ENCODE peak calls at places on chromosome 5, in eight cellular contexts. Y is tibial nerve, Q is sigmoid colon, S is A549, V is stomach, O is K562, I is H1, W is GM12878. D is an unnamed sample.

GRCh38 chr5:76641514-76642120 is 18.4 kb upstream of the F2RL2 start:
- DNase-seq in V (peak; percentile 67), O (peak; percentile 62), Y (peak; percentile 27), S (peak; percentile 58), Q (no peak), I (no peak), W (peak; percentile 15), D (peak; percentile 61)

GRCh38 chr5:13143630-13144029 is 800.9 kb downstream of the DNAH5 start:
- DNase-seq in V (no peak), W (no peak), O (no peak), Q (no peak), S (no peak), Y (no peak), I (no peak), D (no peak)

GRCh38 chr5:113806823-113807222 is 293.3 kb downstream of the YTHDC2 start:
- DNase-seq in Y (no peak), V (no peak), Q (no peak), S (no peak), O (no peak), I (no peak), W (no peak), D (no peak)

GRCh38 chr5:90131734-90132133 is 277.8 kb downstream of the CETN3 start:
- DNase-seq in I (no peak), Q (no peak), O (no peak), W (peak; percentile 39), V (no peak), Y (no peak), S (no peak), D (no peak)

GRCh38 chr5:148374693-148375360 is 8.9 kb upstream of the FBXO38 start:
- DNase-seq in Y (no peak), W (no peak), V (peak; percentile 42), O (peak; percentile 38), Q (no peak), S (peak; percentile 24), I (peak; percentile 29), D (peak; percentile 29)

GRCh38 chr5:115586525-115587146 is 15.6 kb downstream of the TICAM2 start:
- DNase-seq in Y (no peak), Q (no peak), I (no peak), V (no peak), O (peak; percentile 14), S (peak; percentile 14), W (no peak), D (no peak)

GRCh38 chr5:65199988-65200668 is 281.6 kb downstream of the ADAMTS6 start:
- DNase-seq in W (no peak), I (no peak), S (no peak), Y (no peak), Q (no peak), O (no peak), V (no peak), D (no peak)

GRCh38 chr5:141848771-141849370 is 29.3 kb downstream of the PCDH1 start:
- DNase-seq in O (peak; percentile 74), V (peak; percentile 80), S (peak; percentile 74), Y (no peak), Q (peak; percentile 75), W (no peak), I (peak; percentile 83), D (peak; percentile 79)

GRCh38 chr5:38745836-38746732 is 99.7 kb upstream of the OSMR start:
- DNase-seq in Y (no peak), V (no peak), O (no peak), S (no peak), W (no peak), I (no peak), Q (no peak), D (no peak)

GRCh38 chr5:763998-764781 is 20.3 kb downstream of the ZDHHC11B start:
- DNase-seq in O (no peak), Q (peak; percentile 68), I (no peak), V (no peak), W (no peak), S (no peak), Y (no peak), D (no peak)

GRCh38 chr5:114152656-114153360 is 209.1 kb upstream of the KCNN2 start:
- DNase-seq in I (no peak), S (no peak), W (no peak), O (no peak), V (no peak), Y (no peak), Q (no peak), D (no peak)

GRCh38 chr5:163509288-163510040 is 4.0 kb downstream of the MAT2B start:
- DNase-seq in W (no peak), I (no peak), O (no peak), Q (no peak), V (peak; percentile 31), S (no peak), Y (no peak), D (peak; percentile 39)

GRCh38 chr5:41641621-41642020 is 131.2 kb upstream of the PLCXD3 start:
- DNase-seq in I (no peak), Q (no peak), S (no peak), O (no peak), W (no peak), Y (no peak), V (no peak), D (no peak)

GRCh38 chr5:160173-160510 is 31.2 kb upstream of the LRRC14B start:
- DNase-seq in Y (no peak), I (no peak), W (no peak), S (no peak), O (no peak), V (peak; percentile 10), Q (peak; percentile 48), D (no peak)

GRCh38 chr5:73558950-73559349 is 6.5 kb downstream of the ANKRA2 start:
- DNase-seq in V (no peak), O (peak; percentile 24), Q (no peak), Y (no peak), I (no peak), W (no peak), S (peak; percentile 47), D (no peak)

GRCh38 chr5:17413691-17414090 is 84.3 kb upstream of the TAF11L2 start:
- DNase-seq in V (no peak), W (no peak), S (no peak), I (no peak), Y (no peak), Q (no peak), O (no peak), D (no peak)

GRCh38 chr5:138752951-138753793 is at the start of gene CTNNA1:
- DNase-seq in O (peak; percentile 93), W (no peak), Y (peak; percentile 66), S (peak; percentile 84), V (peak; percentile 82), I (no peak), Q (peak; percentile 89), D (peak; percentile 86)
- TF ChIP-seq POLR2A in O (peak; percentile 55), W (peak; percentile 80), Y (peak; percentile 73), S (peak; percentile 74), V (no peak), I (peak; percentile 87), Q (peak; percentile 11), D (peak; percentile 59)

GRCh38 chr5:42993516-42994284 is 46.4 kb downstream of the ANXA2R start:
- DNase-seq in I (no peak), W (no peak), V (no peak), Q (no peak), Y (no peak), O (no peak), S (no peak), D (peak; percentile 33)

GRCh38 chr5:42989198-42989597 is 50.9 kb downstream of the ANXA2R start:
- DNase-seq in W (no peak), Y (no peak), Q (no peak), S (no peak), V (no peak), O (no peak), I (no peak), D (no peak)

GRCh38 chr5:42990892-42991291 is 49.2 kb downstream of the ANXA2R start:
- DNase-seq in Q (no peak), V (no peak), S (no peak), W (no peak), O (no peak), I (no peak), Y (no peak), D (no peak)

GRCh38 chr5:42992035-42992570 is 48.0 kb downstream of the ANXA2R start:
- DNase-seq in V (peak; percentile 68), O (peak; percentile 25), I (no peak), S (peak; percentile 57), Q (peak; percentile 88), W (no peak), Y (peak; percentile 71), D (peak; percentile 80)

GRCh38 chr5:42991477-42992034 is 48.6 kb downstream of the ANXA2R start:
- DNase-seq in I (no peak), S (no peak), Y (no peak), W (no peak), O (no peak), Q (no peak), V (no peak), D (peak; percentile 10)
- TF ChIP-seq EP300 in I (no peak), S (no peak), Y (no peak), W (no peak), O (no peak), Q (no peak), V (no peak), D (no peak)

GRCh38 chr5:40384782-40385390 is 294.8 kb upstream of the PTGER4 start:
- DNase-seq in S (no peak), V (no peak), Y (no peak), Q (no peak), W (no peak), O (no peak), I (no peak), D (no peak)

GRCh38 chr5:40385544-40385943 is 294.2 kb upstream of the PTGER4 start:
- DNase-seq in I (peak; percentile 38), Y (no peak), S (no peak), W (no peak), V (no peak), O (no peak), Q (no peak), D (no peak)

GRCh38 chr5:40383719-40384651 is 295.7 kb upstream of the PTGER4 start:
- DNase-seq in S (no peak), Y (no peak), O (no peak), V (no peak), Q (no peak), I (no peak), W (no peak), D (no peak)

GRCh38 chr5:40378431-40379175 is 301.1 kb upstream of the PTGER4 start:
- DNase-seq in V (no peak), Y (no peak), I (no peak), S (no peak), W (peak; percentile 62), Q (no peak), O (no peak), D (no peak)

DNA sequence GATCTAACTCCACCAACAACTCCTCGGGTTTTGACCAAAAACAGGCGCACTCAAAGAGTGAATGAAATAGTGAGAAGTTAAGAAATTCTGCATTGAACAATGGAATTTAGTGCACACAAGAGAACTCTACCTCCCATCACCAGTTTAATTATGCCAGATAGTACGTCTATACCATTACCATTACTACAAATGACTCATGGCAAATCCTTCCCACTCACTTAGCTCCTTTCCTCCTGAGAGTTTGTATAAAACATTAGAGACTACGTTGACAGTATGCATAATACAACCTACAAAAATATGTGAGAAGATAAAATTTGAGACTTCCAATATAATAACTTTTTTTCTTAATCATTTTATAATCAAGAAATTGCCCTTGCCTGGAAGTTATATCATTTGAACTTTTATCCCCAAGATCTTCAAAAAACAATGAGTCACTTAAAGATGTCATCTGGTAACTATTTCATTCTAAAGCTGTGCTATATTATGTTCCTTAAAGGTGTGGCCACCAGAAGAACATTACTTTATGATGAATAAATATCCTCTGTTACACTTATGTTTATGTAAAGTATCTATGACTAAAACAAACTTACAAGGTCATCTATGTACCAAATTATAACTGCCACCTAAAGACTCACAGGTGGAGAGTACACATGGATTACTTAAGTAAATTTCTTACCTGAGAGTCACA is 297.9 kb upstream of the PTGER4 start:
- DNase-seq in Q (no peak), V (no peak), Y (no peak), W (no peak), S (no peak), O (no peak), I (no peak), D (no peak)
- H3K4me3 ChIP-seq in Q (no peak overlapping the region), V (no peak overlapping the region), Y (no peak overlapping the region), W (no peak overlapping the region), S (no peak overlapping the region), O (no peak overlapping the region), I (no peak overlapping the region), D (no peak overlapping the region)

GRCh38 chr5:124599048-124599973 is 147.1 kb downstream of the ZNF608 start:
- DNase-seq in W (peak; percentile 13), O (no peak), Q (no peak), V (peak; percentile 70), S (peak; percentile 10), Y (no peak), I (no peak), D (peak; percentile 13)
- TF ChIP-seq POLR2A in W (no peak), O (no peak), Q (no peak), V (no peak), S (no peak), Y (no peak), I (no peak), D (no peak)